ENCODE peak calls at places on chromosomes 4 and X, in five cellular contexts. E is HEK293T, H is NT2/D1, O is GM12878, Z is H1. Y is an unnamed sample.

GRCh38 chrX:134883134-134883700 is 107.6 kb upstream of the SMIM10 start:
- DNase-seq in H (no peak), Z (no peak), O (no peak), E (no peak), Y (no peak)

GRCh38 chrX:19514791-19515614 is at the start of gene MAP3K15:
- DNase-seq in H (peak), O (no peak), E (peak), Z (no peak), Y (peak)

GRCh38 chr4:145904413-145905177 is 34.0 kb downstream of the ZNF827 start:
- DNase-seq in Z (no peak), H (no peak), E (no peak), O (no peak), Y (no peak)

GRCh38 chrX:80808160-80808735 is 1.4 kb downstream of the BRWD3 start:
- DNase-seq in E (peak), Z (no peak), O (peak), H (no peak), Y (peak)

GRCh38 chr4:24116107-24116506 is 226.3 kb upstream of the PPARGC1A start:
- DNase-seq in Z (no peak), H (no peak), O (no peak), E (no peak), Y (no peak)

GRCh38 chr4:151670843-151671242 is 90.0 kb downstream of the GATB start:
- DNase-seq in O (no peak), Z (no peak), H (no peak), E (no peak), Y (no peak)

GRCh38 chrX:52865328-52865980 is 2.4 kb downstream of the XAGE3 start:
- DNase-seq in E (no peak), H (no peak), O (no peak), Z (no peak), Y (no peak)

GRCh38 chr4:67762091-67762490 is 7.9 kb upstream of the GNRHR start:
- DNase-seq in O (peak), H (no peak), Z (no peak), E (no peak), Y (no peak)

GRCh38 chrX:10254746-10255145 is 98.0 kb downstream of the CLCN4 start:
- DNase-seq in Z (no peak), O (no peak), H (no peak), E (no peak), Y (peak)

GRCh38 chrX:24282381-24283121 is 31.3 kb downstream of the SUPT20HL2 start:
- DNase-seq in O (no peak), H (no peak), E (peak), Z (no peak), Y (no peak)

GRCh38 chrX:11504234-11504633 is 161.5 kb downstream of the ARHGAP6 start:
- DNase-seq in Z (no peak), E (no peak), H (no peak), O (no peak), Y (no peak)

GRCh38 chr4:119099227-119099910 is 36.3 kb upstream of the MYOZ2 start:
- DNase-seq in E (no peak), H (no peak), Z (no peak), O (no peak), Y (no peak)

GRCh38 chrX:136397001-136397400 is 90.7 kb upstream of the BRS3 start:
- DNase-seq in Z (no peak), H (no peak), O (no peak), E (no peak), Y (peak)

GRCh38 chr4:100875296-100876040 is 357.6 kb upstream of the EMCN start:
- DNase-seq in H (no peak), E (no peak), Z (no peak), O (no peak), Y (no peak)

GRCh38 chr4:6343950-6344408 is 74.3 kb downstream of the WFS1 start:
- DNase-seq in H (no peak), E (no peak), Z (no peak), O (no peak), Y (peak)

GRCh38 chr4:8773124-8773931 is 98.3 kb downstream of the HMX1 start:
- DNase-seq in O (no peak), Z (no peak), H (no peak), E (no peak), Y (no peak)

GRCh38 chr4:123856689-123857545 is 460.3 kb downstream of the SPRY1 start:
- DNase-seq in H (peak), O (no peak), Z (peak), E (peak), Y (peak)

GRCh38 chrX:104105863-104106262 is 6.5 kb upstream of the ZCCHC18 start:
- DNase-seq in O (no peak), E (no peak), Z (no peak), H (no peak), Y (no peak)

GRCh38 chrX:55709735-55710134 is 7.8 kb upstream of the RRAGB start:
- DNase-seq in E (no peak), O (no peak), H (no peak), Z (no peak), Y (no peak)

GRCh38 chr4:48194986-48195773 is 61.1 kb upstream of the TXK start:
- DNase-seq in E (no peak), Z (no peak), H (no peak), O (no peak), Y (no peak)
- TF ChIP-seq SUZ12 in E (no peak), Z (no peak), H (no peak), O (no peak), Y (no peak)

GRCh38 chr4:89298160-89298559 is 9.4 kb downstream of the GPRIN3 start:
- DNase-seq in E (no peak), Z (no peak), H (no peak), O (no peak), Y (no peak)

GRCh38 chr4:89298788-89299152 is 8.8 kb downstream of the GPRIN3 start:
- DNase-seq in H (no peak), E (peak), Z (no peak), O (no peak), Y (no peak)

GRCh38 chr4:89300060-89300459 is 7.5 kb downstream of the GPRIN3 start:
- DNase-seq in O (no peak), H (no peak), Z (no peak), E (no peak), Y (no peak)

GRCh38 chr4:89300490-89300889 is 7.1 kb downstream of the GPRIN3 start:
- DNase-seq in H (no peak), O (no peak), Z (no peak), E (no peak), Y (no peak)

DNA sequence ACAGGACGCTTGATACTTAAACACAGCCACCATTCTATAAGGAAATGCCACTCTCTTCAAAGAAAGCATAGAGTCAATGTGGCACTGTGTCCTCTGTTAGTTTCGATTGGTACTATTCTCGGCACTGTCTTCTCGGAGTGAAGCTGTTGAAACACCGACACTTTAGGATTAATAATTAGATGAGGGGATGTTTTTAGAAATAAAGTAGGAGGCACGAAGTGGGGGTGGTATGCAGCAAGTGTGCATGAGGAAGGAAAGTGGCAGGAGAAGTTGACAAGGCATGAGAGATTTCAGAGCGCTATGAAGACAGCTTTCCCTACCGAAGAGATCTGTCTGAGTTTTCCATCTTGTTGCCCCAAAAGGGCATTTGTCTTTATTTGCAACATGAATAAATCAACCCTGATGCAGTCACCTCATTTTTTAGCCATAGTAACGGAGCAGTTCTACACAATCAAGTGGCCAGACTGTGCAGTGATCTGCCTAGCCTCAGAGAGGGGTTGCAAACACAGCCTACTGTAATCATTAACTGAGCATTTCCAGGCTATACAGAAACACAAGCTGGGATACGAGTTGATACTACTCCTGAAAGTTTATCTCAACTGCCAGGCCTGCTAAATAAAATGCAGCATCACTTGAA is 8.3 kb downstream of the GPRIN3 start:
- DNase-seq in H (no peak), O (no peak), E (no peak), Z (no peak), Y (no peak)
- TF ChIP-seq SUZ12 in H (no peak), O (no peak), E (no peak), Z (no peak), Y (no peak)

GRCh38 chrX:125673758-125674157 is 354.1 kb downstream of the TEX13C start:
- DNase-seq in E (no peak), H (no peak), Z (no peak), O (no peak), Y (no peak)
- TF ChIP-seq SUZ12 in E (no peak), H (no peak), Z (no peak), O (no peak), Y (no peak)

GRCh38 chrX:131762802-131763234 is 218.9 kb downstream of the OR13H1 start:
- DNase-seq in H (no peak), O (peak), Z (no peak), E (peak), Y (no peak)
- TF ChIP-seq SUZ12 in H (no peak), O (no peak), Z (no peak), E (no peak), Y (no peak)

GRCh38 chr4:39591290-39591689 is 47.4 kb downstream of the SMIM14 start:
- DNase-seq in Z (no peak), E (no peak), H (no peak), O (no peak), Y (peak)
- TF ChIP-seq SUZ12 in Z (no peak), E (no peak), H (no peak), O (no peak), Y (no peak)

GRCh38 chr4:185713272-185713671 is 98.7 kb downstream of the SORBS2 start:
- DNase-seq in O (no peak), Z (no peak), H (no peak), E (no peak), Y (peak)

GRCh38 chr4:185712350-185713024 is 99.5 kb downstream of the SORBS2 start:
- DNase-seq in Z (no peak), O (no peak), E (no peak), H (no peak), Y (peak)

GRCh38 chr4:185709802-185710486 is 102.0 kb downstream of the SORBS2 start:
- DNase-seq in Z (no peak), E (no peak), H (no peak), O (no peak), Y (peak)

GRCh38 chr4:185710487-185710995 is 101.5 kb downstream of the SORBS2 start:
- DNase-seq in Z (no peak), O (no peak), H (no peak), E (no peak), Y (no peak)

GRCh38 chr4:185711764-185712163 is 100.2 kb downstream of the SORBS2 start:
- DNase-seq in O (no peak), H (no peak), Z (no peak), E (no peak), Y (no peak)
- TF ChIP-seq SUZ12 in O (no peak), H (no peak), Z (no peak), E (no peak), Y (no peak)